ENCODE peak calls at places on chromosomes 11 and 22, in nine cellular contexts. X, Q, A, P, Z, R, I, B and T are unnamed samples.
A peak's percentile ranks its signal among the peaks of the same experiment; 100 is the strongest.

GRCh38 chr11:125887373-125888324 is at the start of gene HYLS1:
- DNase-seq in X (peak; percentile 98), Q (peak; percentile 94), A (peak; percentile 90), P (peak; percentile 96), Z (peak; percentile 97), R (peak; percentile 98), I (peak; percentile 77), B (peak; percentile 89), T (peak; percentile 96)

GRCh38 chr22:42258126-42258525 is 12.3 kb downstream of the TCF20 start:
- DNase-seq in X (peak; percentile 8), Q (no peak), A (no peak), P (no peak), Z (peak; percentile 16), R (no peak), I (no peak), B (no peak), T (no peak)

GRCh38 chr22:46355369-46355995 is 20.0 kb downstream of the TRMU start:
- DNase-seq in X (peak; percentile 42), Q (peak; percentile 83), A (no peak), P (peak; percentile 89), Z (peak; percentile 56), R (no peak), I (peak; percentile 91), B (no peak), T (peak; percentile 92)

GRCh38 chr22:36828815-36829214 is 12.0 kb upstream of the PVALB start:
- DNase-seq in X (no peak), Q (no peak), A (no peak), P (peak; percentile 7), Z (no peak), R (no peak), I (no peak), B (no peak), T (no peak)

GRCh38 chr11:3217751-3218482 is 696 bp downstream of the MRGPRG start:
- DNase-seq in X (no peak), Q (no peak), A (no peak), P (peak; percentile 53), Z (no peak), R (no peak), I (no peak), B (no peak), T (no peak)

GRCh38 chr11:125244166-125244565 is 79.6 kb downstream of the PKNOX2 start:
- DNase-seq in X (no peak), Q (no peak), A (no peak), P (no peak), Z (no peak), R (no peak), I (no peak), B (no peak), T (no peak)

GRCh38 chr22:46507451-46508390 is 29.7 kb downstream of the CELSR1 start:
- DNase-seq in X (no peak), Q (peak; percentile 5), A (no peak), P (no peak), Z (no peak), R (no peak), I (no peak), B (no peak), T (no peak)

GRCh38 chr22:23117890-23118646 is 23.7 kb downstream of the RSPH14 start:
- DNase-seq in X (no peak), Q (no peak), A (no peak), P (no peak), Z (no peak), R (no peak), I (no peak), B (no peak), T (no peak)

GRCh38 chr22:25228822-25229221 is 9.4 kb downstream of the CRYBB2 start:
- DNase-seq in X (no peak), Q (no peak), A (no peak), P (no peak), Z (no peak), R (no peak), I (no peak), B (no peak), T (no peak)

GRCh38 chr11:498297-499181 is 8.5 kb downstream of the RNH1 start:
- DNase-seq in X (no peak), Q (no peak), A (peak; percentile 52), P (no peak), Z (no peak), R (no peak), I (no peak), B (no peak), T (no peak)

GRCh38 chr11:34417203-34417602 is 21.5 kb upstream of the CAT start:
- DNase-seq in X (no peak), Q (no peak), A (no peak), P (no peak), Z (no peak), R (no peak), I (no peak), B (no peak), T (no peak)

GRCh38 chr11:78926633-78927347 is 352.1 kb upstream of the NARS2 start:
- DNase-seq in X (peak; percentile 29), Q (no peak), A (no peak), P (no peak), Z (no peak), R (no peak), I (no peak), B (no peak), T (no peak)

GRCh38 chr11:27239305-27239942 is 123.6 kb downstream of the CCDC34 start:
- DNase-seq in X (peak; percentile 98), Q (no peak), A (no peak), P (no peak), Z (peak; percentile 94), R (no peak), I (no peak), B (no peak), T (no peak)

GRCh38 chr11:107018274-107018901 is at the start of gene GUCY1A2:
- DNase-seq in X (peak; percentile 37), Q (peak; percentile 57), A (peak; percentile 34), P (peak; percentile 62), Z (no peak), R (no peak), I (peak; percentile 28), B (no peak), T (no peak)

GRCh38 chr11:96162816-96163499 is 180.0 kb downstream of the MAML2 start:
- DNase-seq in X (peak; percentile 95), Q (peak; percentile 59), A (no peak), P (no peak), Z (peak; percentile 98), R (no peak), I (no peak), B (no peak), T (no peak)

GRCh38 chr11:65526744-65527143 is 1.9 kb downstream of the SCYL1 start:
- DNase-seq in X (no peak), Q (no peak), A (no peak), P (no peak), Z (no peak), R (no peak), I (no peak), B (no peak), T (no peak)

GRCh38 chr11:65529475-65530156 is 4.7 kb downstream of the SCYL1 start:
- DNase-seq in X (no peak), Q (no peak), A (no peak), P (no peak), Z (peak; percentile 34), R (no peak), I (no peak), B (no peak), T (no peak)

GRCh38 chr11:65532388-65533064 is 7.6 kb downstream of the SCYL1 start:
- DNase-seq in X (no peak), Q (no peak), A (no peak), P (no peak), Z (no peak), R (no peak), I (no peak), B (no peak), T (no peak)

GRCh38 chr11:65528819-65529350 is 4.0 kb downstream of the SCYL1 start:
- DNase-seq in X (no peak), Q (no peak), A (no peak), P (no peak), Z (no peak), R (no peak), I (no peak), B (no peak), T (no peak)

GRCh38 chr11:65530157-65530496 is 5.2 kb downstream of the SCYL1 start:
- DNase-seq in X (no peak), Q (peak; percentile 25), A (no peak), P (no peak), Z (no peak), R (no peak), I (no peak), B (no peak), T (no peak)
- TF ChIP-seq CTCF in X (peak; percentile 28), Q (peak; percentile 22), A (peak; percentile 19), P (no peak), Z (peak; percentile 21), R (no peak), I (peak; percentile 49), B (no peak), T (peak; percentile 10)

DNA sequence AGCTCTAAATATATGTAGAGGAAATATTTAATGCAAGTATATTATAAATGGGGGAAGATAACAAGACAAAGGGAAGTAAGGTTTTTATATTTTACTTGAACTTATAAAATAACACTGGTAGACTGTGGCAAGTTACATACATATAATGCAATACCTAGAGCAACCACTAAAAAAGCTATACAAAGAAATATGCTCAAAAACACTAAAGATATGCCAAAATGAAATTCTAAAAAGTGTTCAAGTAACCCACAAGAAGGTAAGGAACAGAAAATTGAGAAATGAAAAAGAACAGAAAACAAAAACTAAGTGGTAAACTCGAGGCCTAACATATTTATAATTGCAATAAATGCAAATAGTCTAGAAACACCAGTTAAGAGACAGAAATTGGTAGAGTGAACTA is 32.5 kb downstream of the BTG4 start:
- DNase-seq in X (no peak), Q (no peak), A (no peak), P (no peak), Z (no peak), R (no peak), I (no peak), B (no peak), T (no peak)
- TF ChIP-seq CTCF in X (no peak), Q (no peak), A (no peak), P (no peak), Z (no peak), R (no peak), I (peak; percentile 42), B (no peak), T (peak; percentile 7)

DNA sequence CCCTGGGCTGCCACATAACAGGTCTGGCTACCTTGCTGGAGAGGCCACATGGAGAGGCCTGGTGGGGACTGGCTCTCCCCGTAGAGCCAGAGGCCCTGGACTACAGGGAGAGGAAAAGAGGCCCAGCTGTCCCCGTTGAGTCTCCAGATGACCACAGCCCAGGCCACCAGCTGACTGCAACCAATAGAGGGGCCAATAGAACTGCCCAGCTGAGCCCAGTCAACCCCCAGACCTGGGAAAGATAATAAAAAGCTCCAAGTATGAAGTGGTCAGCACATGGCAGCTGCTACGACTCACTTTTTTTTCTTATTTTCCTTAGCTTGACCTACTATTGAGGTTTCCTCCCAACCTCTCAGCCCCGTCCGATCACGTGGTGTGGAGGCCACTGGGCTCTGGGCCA is 18.4 kb downstream of the PDGFB start:
- DNase-seq in X (no peak), Q (no peak), A (no peak), P (no peak), Z (no peak), R (no peak), I (no peak), B (no peak), T (no peak)
- TF ChIP-seq CTCF in X (no peak), Q (no peak), A (no peak), P (no peak), Z (no peak), R (no peak), I (no peak), B (no peak), T (no peak)

GRCh38 chr11:46489668-46490560 is 98.3 kb upstream of the CHRM4 start:
- DNase-seq in X (peak; percentile 48), Q (peak; percentile 64), A (no peak), P (no peak), Z (peak; percentile 61), R (no peak), I (peak; percentile 17), B (peak; percentile 10), T (no peak)
- TF ChIP-seq CTCF in X (peak; percentile 83), Q (peak; percentile 53), A (peak; percentile 75), P (no peak), Z (peak; percentile 77), R (peak; percentile 34), I (peak; percentile 65), B (peak; percentile 82), T (peak; percentile 71)